ENCODE peak calls at places on chromosomes 7 and 10, in four cellular contexts. P is NCI-H460, Q is LoVo, H is HTR-8/SVneo. C is an unnamed sample.

GRCh38 chr7:76515999-76516443 is 5.7 kb downstream of the UPK3B start:
- DNase-seq in P (no peak), H (peak), Q (no peak), C (no peak)

GRCh38 chr7:46710927-46711326 is 789.9 kb upstream of the IGFBP3 start:
- DNase-seq in P (no peak), H (no peak), Q (no peak), C (no peak)

GRCh38 chr7:20403356-20403755 is 72.7 kb downstream of the ITGB8 start:
- DNase-seq in H (no peak), Q (no peak), P (no peak), C (no peak)

GRCh38 chr7:144256112-144256511 is 8.5 kb downstream of the OR2A7 start:
- DNase-seq in H (no peak), Q (no peak), P (no peak), C (no peak)

GRCh38 chr7:99493823-99494222 is 6.3 kb downstream of the ZNF394 start:
- DNase-seq in H (no peak), P (no peak), Q (no peak), C (no peak)

GRCh38 chr10:104333037-104333727 is 5.1 kb downstream of the ITPRIP start:
- DNase-seq in H (no peak), P (no peak), Q (no peak), C (no peak)

GRCh38 chr10:131134001-131134576 is 177.4 kb downstream of the TCERG1L start:
- DNase-seq in Q (no peak), P (no peak), H (no peak), C (peak)

GRCh38 chr10:123213192-123213591 is 59.0 kb downstream of the BUB3 start:
- DNase-seq in P (no peak), Q (no peak), H (no peak), C (no peak)

GRCh38 chr7:45708046-45708950 is 134.1 kb downstream of the ADCY1 start:
- DNase-seq in Q (no peak), H (no peak), P (no peak), C (no peak)

GRCh38 chr10:59830601-59831259 is 75.6 kb downstream of the CCDC6 start:
- DNase-seq in H (peak), P (peak), Q (peak), C (peak)

C was measured in T47D.